ENCODE peak calls at places on chromosomes 13 and 19, in nine cellular contexts. One of them, this sample, is unnamed.
A peak's percentile ranks its signal among the peaks of the same experiment; 100 is the strongest.

GRCh38 chr13:87925006-87925405 is 253.8 kb downstream of the SLITRK5 start:
- DNase-seq in psoas muscle: no peak
- DNase-seq in AG09309: no peak
- DNase-seq in GM06990: no peak
- DNase-seq in AG10803: no peak
- DNase-seq in BE2C: no peak
- DNase-seq in tibial nerve: no peak
- DNase-seq in endodermal cell: no peak
- DNase-seq in omental fat pad: no peak
- DNase-seq in this sample: no peak

GRCh38 chr13:43127103-43127817 is 103.9 kb downstream of the DNAJC15 start:
- DNase-seq in psoas muscle: no peak
- DNase-seq in AG09309: no peak
- DNase-seq in GM06990: no peak
- DNase-seq in AG10803: no peak
- DNase-seq in BE2C: peak; percentile 43
- DNase-seq in tibial nerve: no peak
- DNase-seq in endodermal cell: peak; percentile 70
- DNase-seq in omental fat pad: no peak
- DNase-seq in this sample: no peak

GRCh38 chr13:96632536-96633320 is 361.5 kb downstream of the OXGR1 start:
- DNase-seq in psoas muscle: no peak
- DNase-seq in AG09309: no peak
- DNase-seq in GM06990: no peak
- DNase-seq in AG10803: no peak
- DNase-seq in BE2C: no peak
- DNase-seq in tibial nerve: no peak
- DNase-seq in endodermal cell: no peak
- DNase-seq in omental fat pad: no peak
- DNase-seq in this sample: no peak

GRCh38 chr19:48780684-48781391 is 25.5 kb downstream of the FGF21 start:
- DNase-seq in psoas muscle: peak; percentile 48
- DNase-seq in AG09309: no peak
- DNase-seq in GM06990: no peak
- DNase-seq in AG10803: peak; percentile 9
- DNase-seq in BE2C: peak; percentile 22
- DNase-seq in tibial nerve: no peak
- DNase-seq in endodermal cell: no peak
- DNase-seq in omental fat pad: peak; percentile 42
- DNase-seq in this sample: no peak

GRCh38 chr19:43726736-43727592 is 11.1 kb downstream of the IRGC start:
- DNase-seq in psoas muscle: no peak
- DNase-seq in AG09309: no peak
- DNase-seq in GM06990: no peak
- DNase-seq in AG10803: peak; percentile 18
- DNase-seq in BE2C: no peak
- DNase-seq in tibial nerve: no peak
- DNase-seq in endodermal cell: no peak
- DNase-seq in omental fat pad: no peak
- DNase-seq in this sample: no peak

GRCh38 chr13:37134411-37135041 is 29.1 kb upstream of the CSNK1A1L start:
- DNase-seq in psoas muscle: no peak
- DNase-seq in AG09309: peak; percentile 97
- DNase-seq in GM06990: no peak
- DNase-seq in AG10803: peak; percentile 93
- DNase-seq in BE2C: no peak
- DNase-seq in tibial nerve: no peak
- DNase-seq in endodermal cell: no peak
- DNase-seq in omental fat pad: no peak
- DNase-seq in this sample: no peak

GRCh38 chr13:98118865-98119264 is 24.0 kb upstream of the FARP1 start:
- DNase-seq in psoas muscle: no peak
- DNase-seq in AG09309: no peak
- DNase-seq in GM06990: no peak
- DNase-seq in AG10803: no peak
- DNase-seq in BE2C: no peak
- DNase-seq in tibial nerve: no peak
- DNase-seq in endodermal cell: no peak
- DNase-seq in omental fat pad: no peak
- DNase-seq in this sample: no peak

GRCh38 chr19:33879818-33880575 is 83.3 kb downstream of the KCTD15 start:
- DNase-seq in psoas muscle: no peak
- DNase-seq in AG09309: no peak
- DNase-seq in GM06990: no peak
- DNase-seq in AG10803: no peak
- DNase-seq in BE2C: peak; percentile 33
- DNase-seq in tibial nerve: no peak
- DNase-seq in endodermal cell: peak; percentile 63
- DNase-seq in omental fat pad: no peak
- DNase-seq in this sample: no peak

GRCh38 chr13:30125422-30126073 is 181.8 kb downstream of the KATNAL1 start:
- DNase-seq in psoas muscle: no peak
- DNase-seq in AG09309: peak; percentile 95
- DNase-seq in GM06990: no peak
- DNase-seq in AG10803: peak; percentile 93
- DNase-seq in BE2C: no peak
- DNase-seq in tibial nerve: no peak
- DNase-seq in endodermal cell: no peak
- DNase-seq in omental fat pad: no peak
- DNase-seq in this sample: no peak

GRCh38 chr19:4376991-4377781 is 23.2 kb downstream of the SH3GL1 start:
- DNase-seq in psoas muscle: peak; percentile 87
- DNase-seq in AG09309: no peak
- DNase-seq in GM06990: no peak
- DNase-seq in AG10803: peak; percentile 46
- DNase-seq in BE2C: no peak
- DNase-seq in tibial nerve: no peak
- DNase-seq in endodermal cell: no peak
- DNase-seq in omental fat pad: no peak
- DNase-seq in this sample: no peak

GRCh38 chr13:110528911-110529310 is 32.6 kb downstream of the RAB20 start:
- DNase-seq in psoas muscle: no peak
- DNase-seq in AG09309: no peak
- DNase-seq in GM06990: no peak
- DNase-seq in AG10803: no peak
- DNase-seq in BE2C: no peak
- DNase-seq in tibial nerve: no peak
- DNase-seq in endodermal cell: no peak
- DNase-seq in omental fat pad: no peak
- DNase-seq in this sample: no peak

GRCh38 chr13:73358606-73359005 is 299.8 kb downstream of the KLF5 start:
- DNase-seq in psoas muscle: no peak
- DNase-seq in AG09309: no peak
- DNase-seq in GM06990: no peak
- DNase-seq in AG10803: no peak
- DNase-seq in BE2C: no peak
- DNase-seq in tibial nerve: no peak
- DNase-seq in endodermal cell: no peak
- DNase-seq in omental fat pad: no peak
- DNase-seq in this sample: no peak

GRCh38 chr13:42066542-42066941 is 18.1 kb downstream of the DGKH start:
- DNase-seq in psoas muscle: no peak
- DNase-seq in AG09309: peak; percentile 55
- DNase-seq in GM06990: no peak
- DNase-seq in AG10803: peak; percentile 87
- DNase-seq in BE2C: no peak
- DNase-seq in tibial nerve: no peak
- DNase-seq in endodermal cell: no peak
- DNase-seq in omental fat pad: no peak
- DNase-seq in this sample: no peak

DNA sequence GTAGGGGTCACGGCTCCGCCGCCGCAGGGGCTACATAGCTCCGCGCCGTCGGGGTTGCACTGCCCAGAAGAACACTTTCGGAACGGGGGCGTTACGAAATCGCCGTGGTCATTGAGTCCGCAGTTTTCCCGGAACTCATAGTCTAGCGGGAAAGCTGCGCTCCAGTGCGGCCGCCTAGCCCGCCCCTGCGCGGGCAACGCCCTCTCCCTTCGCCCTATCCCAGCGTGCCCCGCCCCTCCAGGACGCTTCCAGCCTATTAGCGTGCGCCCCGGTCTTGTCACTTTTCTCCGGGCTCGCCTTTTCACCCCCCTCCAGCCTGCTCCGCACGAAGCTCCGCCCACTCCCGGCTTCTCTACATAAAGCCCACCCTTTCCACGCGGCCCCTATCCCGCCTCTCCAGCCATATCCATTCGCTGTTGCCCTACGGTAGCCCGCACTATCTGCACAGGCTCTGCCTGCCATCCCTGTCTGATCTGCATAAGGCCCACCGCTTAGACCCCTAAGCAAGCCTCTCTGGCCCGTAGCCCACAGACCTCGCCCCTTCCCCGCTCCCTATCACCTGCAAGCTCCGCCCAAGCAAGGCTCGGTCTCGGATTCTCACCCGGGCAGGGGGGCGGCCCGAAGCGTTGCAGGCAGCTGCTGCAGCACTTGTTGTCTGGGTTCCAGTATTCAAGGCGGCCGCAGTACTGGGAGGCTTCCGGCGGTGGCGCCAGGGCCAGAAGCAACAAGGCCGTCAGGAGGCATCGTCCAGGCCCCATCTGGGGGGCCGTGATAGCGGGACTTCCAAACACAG is 1.6 kb downstream of the IGFLR1 start:
- DNase-seq in psoas muscle: peak; percentile 99
- DNase-seq in AG09309: peak; percentile 77
- DNase-seq in GM06990: peak; percentile 94
- DNase-seq in AG10803: peak; percentile 94
- DNase-seq in BE2C: peak; percentile 99
- DNase-seq in tibial nerve: peak; percentile 97
- DNase-seq in endodermal cell: peak; percentile 99
- DNase-seq in omental fat pad: peak; percentile 93
- DNase-seq in this sample: peak; percentile 98
- TF ChIP-seq CTCF in psoas muscle: no peak
- TF ChIP-seq CTCF in AG09309: peak; percentile 16
- TF ChIP-seq CTCF in GM06990: peak; percentile 40
- TF ChIP-seq CTCF in AG10803: peak; percentile 26
- TF ChIP-seq CTCF in BE2C: no peak
- TF ChIP-seq CTCF in tibial nerve: no peak
- TF ChIP-seq CTCF in endodermal cell: peak; percentile 70
- TF ChIP-seq CTCF in omental fat pad: no peak
- TF ChIP-seq CTCF in this sample: no peak

GRCh38 chr19:30226464-30227070 is 145.6 kb upstream of the ZNF536 start:
- DNase-seq in psoas muscle: no peak
- DNase-seq in AG09309: no peak
- DNase-seq in GM06990: no peak
- DNase-seq in AG10803: peak; percentile 43
- DNase-seq in BE2C: peak; percentile 73
- DNase-seq in tibial nerve: no peak
- DNase-seq in endodermal cell: peak; percentile 68
- DNase-seq in omental fat pad: no peak
- DNase-seq in this sample: no peak
- TF ChIP-seq CTCF in psoas muscle: no peak
- TF ChIP-seq CTCF in AG09309: no peak
- TF ChIP-seq CTCF in GM06990: no peak
- TF ChIP-seq CTCF in AG10803: no peak
- TF ChIP-seq CTCF in BE2C: no peak
- TF ChIP-seq CTCF in tibial nerve: no peak
- TF ChIP-seq CTCF in endodermal cell: no peak
- TF ChIP-seq CTCF in omental fat pad: no peak
- TF ChIP-seq CTCF in this sample: no peak

GRCh38 chr19:32324631-32325215 is 20.7 kb upstream of the ZNF507 start:
- DNase-seq in psoas muscle: no peak
- DNase-seq in AG09309: no peak
- DNase-seq in GM06990: no peak
- DNase-seq in AG10803: no peak
- DNase-seq in BE2C: no peak
- DNase-seq in tibial nerve: no peak
- DNase-seq in endodermal cell: no peak
- DNase-seq in omental fat pad: no peak
- DNase-seq in this sample: no peak

GRCh38 chr19:32333227-32333626 is 12.2 kb upstream of the ZNF507 start:
- DNase-seq in psoas muscle: no peak
- DNase-seq in AG09309: no peak
- DNase-seq in GM06990: no peak
- DNase-seq in AG10803: no peak
- DNase-seq in BE2C: no peak
- DNase-seq in tibial nerve: no peak
- DNase-seq in endodermal cell: no peak
- DNase-seq in omental fat pad: no peak
- DNase-seq in this sample: no peak

DNA sequence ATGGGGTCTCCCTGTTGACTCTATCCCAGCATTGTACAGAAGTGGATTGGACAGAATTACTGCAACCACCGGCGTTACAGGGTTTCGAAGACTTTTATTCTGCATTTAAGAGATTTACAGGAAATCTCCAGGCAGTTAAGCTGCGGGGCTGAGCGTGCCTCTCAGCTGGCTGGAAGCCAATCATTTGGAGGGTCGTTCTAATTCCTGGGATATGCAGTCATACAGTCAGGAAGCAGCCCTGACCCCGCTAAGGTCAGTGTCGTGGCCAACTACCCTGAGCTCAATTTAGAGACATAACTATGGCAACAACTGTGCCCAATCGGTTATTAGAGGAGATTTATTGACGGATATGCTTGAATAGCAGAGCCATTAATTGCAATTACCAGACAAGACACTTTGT is 15.3 kb upstream of the ZNF507 start:
- DNase-seq in psoas muscle: no peak
- DNase-seq in AG09309: no peak
- DNase-seq in GM06990: no peak
- DNase-seq in AG10803: no peak
- DNase-seq in BE2C: peak; percentile 20
- DNase-seq in tibial nerve: no peak
- DNase-seq in endodermal cell: no peak
- DNase-seq in omental fat pad: no peak
- DNase-seq in this sample: peak; percentile 44
- TF ChIP-seq CTCF in psoas muscle: no peak
- TF ChIP-seq CTCF in AG09309: no peak
- TF ChIP-seq CTCF in GM06990: no peak
- TF ChIP-seq CTCF in AG10803: no peak
- TF ChIP-seq CTCF in BE2C: no peak
- TF ChIP-seq CTCF in tibial nerve: no peak
- TF ChIP-seq CTCF in endodermal cell: no peak
- TF ChIP-seq CTCF in omental fat pad: no peak
- TF ChIP-seq CTCF in this sample: no peak

GRCh38 chr13:113455384-113455783 is 2.1 kb upstream of the ADPRHL1 start:
- DNase-seq in psoas muscle: peak; percentile 38
- DNase-seq in AG09309: no peak
- DNase-seq in GM06990: no peak
- DNase-seq in AG10803: no peak
- DNase-seq in BE2C: no peak
- DNase-seq in tibial nerve: no peak
- DNase-seq in endodermal cell: no peak
- DNase-seq in omental fat pad: no peak
- DNase-seq in this sample: no peak

GRCh38 chr13:113454936-113455335 is 1.6 kb upstream of the ADPRHL1 start:
- DNase-seq in psoas muscle: peak; percentile 22
- DNase-seq in AG09309: no peak
- DNase-seq in GM06990: no peak
- DNase-seq in AG10803: no peak
- DNase-seq in BE2C: no peak
- DNase-seq in tibial nerve: no peak
- DNase-seq in endodermal cell: no peak
- DNase-seq in omental fat pad: no peak
- DNase-seq in this sample: no peak

GRCh38 chr13:113458218-113459065 is 5.2 kb upstream of the ADPRHL1 start:
- DNase-seq in psoas muscle: peak; percentile 39
- DNase-seq in AG09309: no peak
- DNase-seq in GM06990: no peak
- DNase-seq in AG10803: no peak
- DNase-seq in BE2C: peak; percentile 83
- DNase-seq in tibial nerve: no peak
- DNase-seq in endodermal cell: peak; percentile 74
- DNase-seq in omental fat pad: no peak
- DNase-seq in this sample: no peak

GRCh38 chr13:113457510-113457909 is 4.2 kb upstream of the ADPRHL1 start:
- DNase-seq in psoas muscle: peak; percentile 37
- DNase-seq in AG09309: no peak
- DNase-seq in GM06990: no peak
- DNase-seq in AG10803: no peak
- DNase-seq in BE2C: peak; percentile 80
- DNase-seq in tibial nerve: no peak
- DNase-seq in endodermal cell: no peak
- DNase-seq in omental fat pad: no peak
- DNase-seq in this sample: no peak

GRCh38 chr13:113456116-113456702 is 2.9 kb upstream of the ADPRHL1 start:
- DNase-seq in psoas muscle: peak; percentile 28
- DNase-seq in AG09309: no peak
- DNase-seq in GM06990: no peak
- DNase-seq in AG10803: no peak
- DNase-seq in BE2C: no peak
- DNase-seq in tibial nerve: no peak
- DNase-seq in endodermal cell: no peak
- DNase-seq in omental fat pad: no peak
- DNase-seq in this sample: no peak
- TF ChIP-seq CTCF in psoas muscle: no peak
- TF ChIP-seq CTCF in AG09309: no peak
- TF ChIP-seq CTCF in GM06990: no peak
- TF ChIP-seq CTCF in AG10803: no peak
- TF ChIP-seq CTCF in BE2C: no peak
- TF ChIP-seq CTCF in tibial nerve: no peak
- TF ChIP-seq CTCF in endodermal cell: no peak
- TF ChIP-seq CTCF in omental fat pad: no peak
- TF ChIP-seq CTCF in this sample: no peak